ENCODE peak calls at places on chromosomes 6 and 20, in eight cellular contexts. One of them, this sample, is unnamed.

GRCh38 chr6:18823782-18824386 is 436.7 kb downstream of the RNF144B start:
- DNase-seq in cardiac muscle cell: peak; percentile 2
- DNase-seq in upper lobe of right lung: no peak
- DNase-seq in adipocyte: peak; percentile 3
- DNase-seq in OCI-LY7: peak; percentile 77
- DNase-seq in left ventricle myocardium inferior: no peak
- DNase-seq in astrocyte: peak; percentile 0
- DNase-seq in GM23248: peak; percentile 3
- DNase-seq in this sample: no peak

GRCh38 chr6:15623282-15624116 is 39.3 kb downstream of the DTNBP1 start:
- DNase-seq in cardiac muscle cell: peak; percentile 42
- DNase-seq in upper lobe of right lung: no peak
- DNase-seq in adipocyte: peak; percentile 79
- DNase-seq in OCI-LY7: peak; percentile 37
- DNase-seq in left ventricle myocardium inferior: no peak
- DNase-seq in astrocyte: no peak
- DNase-seq in GM23248: peak; percentile 53
- DNase-seq in this sample: no peak

GRCh38 chr20:45283529-45284065 is 23.0 kb upstream of the RBPJL start:
- DNase-seq in cardiac muscle cell: no peak
- DNase-seq in upper lobe of right lung: no peak
- DNase-seq in adipocyte: no peak
- DNase-seq in OCI-LY7: no peak
- DNase-seq in left ventricle myocardium inferior: no peak
- DNase-seq in astrocyte: no peak
- DNase-seq in GM23248: peak; percentile 61
- DNase-seq in this sample: no peak

GRCh38 chr6:28747083-28747630 is 176.6 kb downstream of the TRIM27 start:
- DNase-seq in cardiac muscle cell: no peak
- DNase-seq in upper lobe of right lung: no peak
- DNase-seq in adipocyte: peak; percentile 16
- DNase-seq in OCI-LY7: no peak
- DNase-seq in left ventricle myocardium inferior: no peak
- DNase-seq in astrocyte: no peak
- DNase-seq in GM23248: no peak
- DNase-seq in this sample: peak; percentile 37

GRCh38 chr20:51985013-51985415 is 182.7 kb upstream of the SALL4 start:
- DNase-seq in cardiac muscle cell: no peak
- DNase-seq in upper lobe of right lung: no peak
- DNase-seq in adipocyte: peak; percentile 95
- DNase-seq in OCI-LY7: no peak
- DNase-seq in left ventricle myocardium inferior: no peak
- DNase-seq in astrocyte: peak; percentile 95
- DNase-seq in GM23248: peak; percentile 93
- DNase-seq in this sample: no peak

GRCh38 chr6:53023323-53023722 is 28.2 kb upstream of the GSTA4 start:
- DNase-seq in cardiac muscle cell: no peak
- DNase-seq in upper lobe of right lung: no peak
- DNase-seq in adipocyte: no peak
- DNase-seq in OCI-LY7: no peak
- DNase-seq in left ventricle myocardium inferior: no peak
- DNase-seq in astrocyte: no peak
- DNase-seq in GM23248: no peak
- DNase-seq in this sample: no peak

GRCh38 chr6:12490904-12491571 is 200.9 kb downstream of the EDN1 start:
- DNase-seq in cardiac muscle cell: no peak
- DNase-seq in upper lobe of right lung: no peak
- DNase-seq in adipocyte: peak; percentile 74
- DNase-seq in OCI-LY7: no peak
- DNase-seq in left ventricle myocardium inferior: no peak
- DNase-seq in astrocyte: peak; percentile 98
- DNase-seq in GM23248: peak; percentile 95
- DNase-seq in this sample: no peak

GRCh38 chr6:119096683-119097310 is 18.3 kb upstream of the FAM184A start:
- DNase-seq in cardiac muscle cell: no peak
- DNase-seq in upper lobe of right lung: no peak
- DNase-seq in adipocyte: peak; percentile 25
- DNase-seq in OCI-LY7: no peak
- DNase-seq in left ventricle myocardium inferior: peak; percentile 83
- DNase-seq in astrocyte: peak; percentile 34
- DNase-seq in GM23248: peak; percentile 6
- DNase-seq in this sample: no peak

GRCh38 chr20:35887393-35888064 is 66.8 kb downstream of the SCAND1 start:
- DNase-seq in cardiac muscle cell: no peak
- DNase-seq in upper lobe of right lung: no peak
- DNase-seq in adipocyte: no peak
- DNase-seq in OCI-LY7: no peak
- DNase-seq in left ventricle myocardium inferior: no peak
- DNase-seq in astrocyte: no peak
- DNase-seq in GM23248: no peak
- DNase-seq in this sample: no peak

GRCh38 chr6:137910424-137910834 is 43.4 kb downstream of the TNFAIP3 start:
- DNase-seq in cardiac muscle cell: no peak
- DNase-seq in upper lobe of right lung: no peak
- DNase-seq in adipocyte: peak; percentile 32
- DNase-seq in OCI-LY7: no peak
- DNase-seq in left ventricle myocardium inferior: peak; percentile 17
- DNase-seq in astrocyte: peak; percentile 65
- DNase-seq in GM23248: peak; percentile 54
- DNase-seq in this sample: no peak

GRCh38 chr20:63939061-63939935 is 16.9 kb downstream of the UCKL1 start:
- DNase-seq in cardiac muscle cell: no peak
- DNase-seq in upper lobe of right lung: no peak
- DNase-seq in adipocyte: no peak
- DNase-seq in OCI-LY7: no peak
- DNase-seq in left ventricle myocardium inferior: peak; percentile 14
- DNase-seq in astrocyte: no peak
- DNase-seq in GM23248: no peak
- DNase-seq in this sample: no peak

GRCh38 chr20:62728781-62729300 is 20.2 kb downstream of the NTSR1 start:
- DNase-seq in cardiac muscle cell: no peak
- DNase-seq in upper lobe of right lung: no peak
- DNase-seq in adipocyte: no peak
- DNase-seq in OCI-LY7: no peak
- DNase-seq in left ventricle myocardium inferior: peak; percentile 3
- DNase-seq in astrocyte: no peak
- DNase-seq in GM23248: no peak
- DNase-seq in this sample: no peak

GRCh38 chr6:115573866-115574265 is 486.8 kb downstream of the FRK start:
- DNase-seq in cardiac muscle cell: no peak
- DNase-seq in upper lobe of right lung: no peak
- DNase-seq in adipocyte: no peak
- DNase-seq in OCI-LY7: no peak
- DNase-seq in left ventricle myocardium inferior: no peak
- DNase-seq in astrocyte: no peak
- DNase-seq in GM23248: no peak
- DNase-seq in this sample: no peak

GRCh38 chr6:44658571-44658970 is 271.1 kb downstream of the CDC5L start:
- DNase-seq in cardiac muscle cell: no peak
- DNase-seq in upper lobe of right lung: no peak
- DNase-seq in adipocyte: no peak
- DNase-seq in OCI-LY7: no peak
- DNase-seq in left ventricle myocardium inferior: no peak
- DNase-seq in astrocyte: no peak
- DNase-seq in GM23248: no peak
- DNase-seq in this sample: no peak

GRCh38 chr20:56929606-56930005 is 300.5 kb downstream of the TFAP2C start:
- DNase-seq in cardiac muscle cell: no peak
- DNase-seq in upper lobe of right lung: no peak
- DNase-seq in adipocyte: no peak
- DNase-seq in OCI-LY7: no peak
- DNase-seq in left ventricle myocardium inferior: no peak
- DNase-seq in astrocyte: no peak
- DNase-seq in GM23248: no peak
- DNase-seq in this sample: no peak

GRCh38 chr6:22826961-22827360 is 257.6 kb downstream of the HDGFL1 start:
- DNase-seq in cardiac muscle cell: no peak
- DNase-seq in upper lobe of right lung: no peak
- DNase-seq in adipocyte: peak; percentile 1
- DNase-seq in OCI-LY7: no peak
- DNase-seq in left ventricle myocardium inferior: no peak
- DNase-seq in astrocyte: peak; percentile 97
- DNase-seq in GM23248: no peak
- DNase-seq in this sample: no peak

GRCh38 chr6:37557645-37558114 is 58.0 kb upstream of the CCDC167 start:
- DNase-seq in cardiac muscle cell: no peak
- DNase-seq in upper lobe of right lung: no peak
- DNase-seq in adipocyte: no peak
- DNase-seq in OCI-LY7: no peak
- DNase-seq in left ventricle myocardium inferior: no peak
- DNase-seq in astrocyte: no peak
- DNase-seq in GM23248: peak; percentile 20
- DNase-seq in this sample: no peak

GRCh38 chr6:47034919-47035318 is 7.2 kb downstream of the ADGRF1 start:
- DNase-seq in cardiac muscle cell: peak; percentile 76
- DNase-seq in upper lobe of right lung: no peak
- DNase-seq in adipocyte: peak; percentile 79
- DNase-seq in OCI-LY7: no peak
- DNase-seq in left ventricle myocardium inferior: no peak
- DNase-seq in astrocyte: peak; percentile 100
- DNase-seq in GM23248: peak; percentile 27
- DNase-seq in this sample: peak; percentile 50

GRCh38 chr6:153412519-153412918 is 281.4 kb upstream of the RGS17 start:
- DNase-seq in cardiac muscle cell: no peak
- DNase-seq in upper lobe of right lung: no peak
- DNase-seq in adipocyte: no peak
- DNase-seq in OCI-LY7: no peak
- DNase-seq in left ventricle myocardium inferior: no peak
- DNase-seq in astrocyte: no peak
- DNase-seq in GM23248: no peak
- DNase-seq in this sample: no peak

GRCh38 chr6:16523550-16524379 is 237.5 kb downstream of the ATXN1 start:
- DNase-seq in cardiac muscle cell: no peak
- DNase-seq in upper lobe of right lung: no peak
- DNase-seq in adipocyte: peak; percentile 84
- DNase-seq in OCI-LY7: no peak
- DNase-seq in left ventricle myocardium inferior: no peak
- DNase-seq in astrocyte: peak; percentile 99
- DNase-seq in GM23248: peak; percentile 96
- DNase-seq in this sample: no peak

GRCh38 chr20:5908981-5909380 is 41.4 kb downstream of the TRMT6 start:
- DNase-seq in cardiac muscle cell: no peak
- DNase-seq in upper lobe of right lung: no peak
- DNase-seq in adipocyte: no peak
- DNase-seq in OCI-LY7: no peak
- DNase-seq in left ventricle myocardium inferior: no peak
- DNase-seq in astrocyte: peak; percentile 25
- DNase-seq in GM23248: no peak
- DNase-seq in this sample: no peak

GRCh38 chr20:25511183-25511582 is 74.1 kb downstream of the NINL start:
- DNase-seq in cardiac muscle cell: no peak
- DNase-seq in upper lobe of right lung: no peak
- DNase-seq in adipocyte: no peak
- DNase-seq in OCI-LY7: no peak
- DNase-seq in left ventricle myocardium inferior: no peak
- DNase-seq in astrocyte: no peak
- DNase-seq in GM23248: no peak
- DNase-seq in this sample: no peak
- H3K36me3 ChIP-seq in cardiac muscle cell: peaks cover 43% of the 10 kb centered on the region
- H3K36me3 ChIP-seq in upper lobe of right lung: peaks cover 22% of the 10 kb centered on the region
- H3K36me3 ChIP-seq in adipocyte: peaks cover 44% of the 10 kb centered on the region
- H3K36me3 ChIP-seq in OCI-LY7: no peaks in the 10 kb centered on the region
- H3K36me3 ChIP-seq in left ventricle myocardium inferior: peaks cover 67% of the 10 kb centered on the region
- H3K36me3 ChIP-seq in astrocyte: peaks cover 6% of the 10 kb centered on the region
- H3K36me3 ChIP-seq in GM23248: no peaks in the 10 kb centered on the region
- H3K36me3 ChIP-seq in this sample: peaks cover 7% of the 10 kb centered on the region

GRCh38 chr6:109455161-109455501 is 441 bp downstream of the MICAL1 start:
- DNase-seq in cardiac muscle cell: no peak
- DNase-seq in upper lobe of right lung: no peak
- DNase-seq in adipocyte: peak; percentile 43
- DNase-seq in OCI-LY7: peak; percentile 72
- DNase-seq in left ventricle myocardium inferior: no peak
- DNase-seq in astrocyte: no peak
- DNase-seq in GM23248: peak; percentile 46
- DNase-seq in this sample: no peak

GRCh38 chr6:109453156-109453555 is 2.4 kb downstream of the MICAL1 start:
- DNase-seq in cardiac muscle cell: no peak
- DNase-seq in upper lobe of right lung: no peak
- DNase-seq in adipocyte: no peak
- DNase-seq in OCI-LY7: no peak
- DNase-seq in left ventricle myocardium inferior: no peak
- DNase-seq in astrocyte: no peak
- DNase-seq in GM23248: no peak
- DNase-seq in this sample: no peak

GRCh38 chr6:109455502-109456282 is at the start of gene MICAL1:
- DNase-seq in cardiac muscle cell: peak; percentile 65
- DNase-seq in upper lobe of right lung: peak; percentile 92
- DNase-seq in adipocyte: peak; percentile 72
- DNase-seq in OCI-LY7: peak; percentile 93
- DNase-seq in left ventricle myocardium inferior: peak; percentile 73
- DNase-seq in astrocyte: peak; percentile 43
- DNase-seq in GM23248: peak; percentile 86
- DNase-seq in this sample: no peak

GRCh38 chr6:109453594-109454482 is 1.7 kb downstream of the MICAL1 start:
- DNase-seq in cardiac muscle cell: no peak
- DNase-seq in upper lobe of right lung: no peak
- DNase-seq in adipocyte: no peak
- DNase-seq in OCI-LY7: peak; percentile 52
- DNase-seq in left ventricle myocardium inferior: peak; percentile 46
- DNase-seq in astrocyte: no peak
- DNase-seq in GM23248: peak; percentile 54
- DNase-seq in this sample: no peak

GRCh38 chr6:109454483-109455160 is 950 bp downstream of the MICAL1 start:
- DNase-seq in cardiac muscle cell: no peak
- DNase-seq in upper lobe of right lung: peak; percentile 75
- DNase-seq in adipocyte: peak; percentile 47
- DNase-seq in OCI-LY7: peak; percentile 89
- DNase-seq in left ventricle myocardium inferior: no peak
- DNase-seq in astrocyte: no peak
- DNase-seq in GM23248: peak; percentile 69
- DNase-seq in this sample: no peak
- H3K4me1 ChIP-seq in cardiac muscle cell: no peaks in the 10 kb centered on the region
- H3K4me1 ChIP-seq in upper lobe of right lung: peaks cover 40% of the 10 kb centered on the region
- H3K4me1 ChIP-seq in adipocyte: peaks cover 25% of the 10 kb centered on the region
- H3K4me1 ChIP-seq in OCI-LY7: peaks cover 82% of the 10 kb centered on the region
- H3K4me1 ChIP-seq in left ventricle myocardium inferior: peaks cover 45% of the 10 kb centered on the region
- H3K4me1 ChIP-seq in astrocyte: peaks cover 16% of the 10 kb centered on the region
- H3K4me1 ChIP-seq in GM23248: peaks cover 21% of the 10 kb centered on the region
- H3K4me1 ChIP-seq in this sample: peaks cover 30% of the 10 kb centered on the region

DNA sequence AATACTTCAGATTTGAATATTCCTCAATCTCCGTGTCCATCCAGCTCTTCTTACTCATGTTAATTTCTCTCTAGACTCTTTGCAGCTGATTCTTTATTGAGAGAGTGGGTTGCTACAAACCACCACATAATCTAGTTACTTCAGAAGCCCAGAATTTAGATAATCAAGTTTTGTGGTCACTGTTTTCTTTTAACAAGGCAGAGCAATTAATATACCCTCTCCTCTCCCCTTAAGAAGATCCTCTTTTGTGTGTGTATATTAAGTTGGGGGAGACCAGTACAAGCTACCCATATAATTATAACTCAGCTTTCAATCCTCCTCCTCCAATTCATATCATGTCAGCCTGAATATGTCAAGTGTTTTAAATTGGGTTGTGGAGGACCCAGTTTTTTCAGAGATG is 95.1 kb downstream of the IRAK1BP1 start:
- DNase-seq in cardiac muscle cell: no peak
- DNase-seq in upper lobe of right lung: no peak
- DNase-seq in adipocyte: no peak
- DNase-seq in OCI-LY7: no peak
- DNase-seq in left ventricle myocardium inferior: no peak
- DNase-seq in astrocyte: no peak
- DNase-seq in GM23248: no peak
- DNase-seq in this sample: no peak
- H3K36me3 ChIP-seq in cardiac muscle cell: peaks cover 70% of the 10 kb centered on the region
- H3K36me3 ChIP-seq in upper lobe of right lung: peaks cover 95% of the 10 kb centered on the region
- H3K36me3 ChIP-seq in adipocyte: peaks cover 84% of the 10 kb centered on the region
- H3K36me3 ChIP-seq in OCI-LY7: peaks cover 97% of the 10 kb centered on the region
- H3K36me3 ChIP-seq in left ventricle myocardium inferior: peaks cover 96% of the 10 kb centered on the region
- H3K36me3 ChIP-seq in astrocyte: peaks cover 14% of the 10 kb centered on the region
- H3K36me3 ChIP-seq in GM23248: peaks cover 51% of the 10 kb centered on the region
- H3K36me3 ChIP-seq in this sample: peaks cover 36% of the 10 kb centered on the region

GRCh38 chr6:89356644-89357043 is 4.1 kb upstream of the UBE2J1 start:
- DNase-seq in cardiac muscle cell: no peak
- DNase-seq in upper lobe of right lung: no peak
- DNase-seq in adipocyte: no peak
- DNase-seq in OCI-LY7: peak; percentile 84
- DNase-seq in left ventricle myocardium inferior: no peak
- DNase-seq in astrocyte: no peak
- DNase-seq in GM23248: no peak
- DNase-seq in this sample: no peak
- H3K4me1 ChIP-seq in cardiac muscle cell: no peaks in the 10 kb centered on the region
- H3K4me1 ChIP-seq in upper lobe of right lung: peaks cover 7% of the 10 kb centered on the region
- H3K4me1 ChIP-seq in adipocyte: peaks cover 16% of the 10 kb centered on the region
- H3K4me1 ChIP-seq in OCI-LY7: peaks cover 81% of the 10 kb centered on the region
- H3K4me1 ChIP-seq in left ventricle myocardium inferior: peaks cover 9% of the 10 kb centered on the region
- H3K4me1 ChIP-seq in astrocyte: no peaks in the 10 kb centered on the region
- H3K4me1 ChIP-seq in GM23248: peaks cover 7% of the 10 kb centered on the region
- H3K4me1 ChIP-seq in this sample: peaks cover 10% of the 10 kb centered on the region

This sample was measured in esophagus muscularis mucosa.